ENCODE peak calls at places on chromosome 7, in ten cellular contexts. A, B, G, E, R, P, N, Q, F and V are unnamed samples.

GRCh38 chr7:122913608-122914007 is 27.3 kb upstream of the CADPS2 start:
- DNase-seq in P (no peak), E (no peak), A (no peak), F (no peak), R (no peak), Q (no peak), B (no peak), N (no peak), G (no peak), V (no peak)

GRCh38 chr7:122064971-122065370 is 79.1 kb downstream of the AASS start:
- DNase-seq in F (no peak), N (peak), E (no peak), R (peak), G (no peak), P (no peak), Q (no peak), A (no peak), B (no peak), V (no peak)

GRCh38 chr7:92576296-92576695 is 13.9 kb downstream of the FAM133B start:
- DNase-seq in E (no peak), G (no peak), P (no peak), A (no peak), N (no peak), Q (no peak), B (no peak), F (no peak), R (no peak), V (no peak)

GRCh38 chr7:142777318-142777717 is 6.5 kb downstream of the PRSS2 start:
- DNase-seq in B (no peak), F (no peak), A (no peak), R (no peak), Q (no peak), G (no peak), P (no peak), E (no peak), N (no peak), V (no peak)

GRCh38 chr7:2824678-2825461 is 19.2 kb downstream of the GNA12 start:
- DNase-seq in A (no peak), E (no peak), Q (no peak), G (no peak), P (no peak), F (peak), B (no peak), R (peak), N (no peak), V (no peak)

GRCh38 chr7:1457059-1457948 is 2.0 kb downstream of the MICALL2 start:
- DNase-seq in B (no peak), P (no peak), E (no peak), G (no peak), R (no peak), F (no peak), Q (no peak), A (no peak), N (no peak), V (no peak)

GRCh38 chr7:47186316-47186715 is 395.6 kb downstream of the TNS3 start:
- DNase-seq in R (no peak), A (no peak), F (peak), P (no peak), G (no peak), B (no peak), E (no peak), N (no peak), Q (no peak), V (no peak)

GRCh38 chr7:106138776-106139175 is 26.7 kb upstream of the SYPL1 start:
- DNase-seq in N (no peak), G (no peak), A (no peak), F (no peak), E (no peak), Q (no peak), B (no peak), R (no peak), P (no peak), V (no peak)

GRCh38 chr7:2814682-2815522 is 29.2 kb downstream of the GNA12 start:
- DNase-seq in E (no peak), B (no peak), F (no peak), P (no peak), A (no peak), Q (no peak), N (peak), R (no peak), G (no peak), V (no peak)

GRCh38 chr7:107694395-107694794 is 33.8 kb downstream of the SLC26A4 start:
- DNase-seq in E (peak), A (no peak), R (no peak), F (no peak), B (no peak), N (no peak), G (no peak), Q (no peak), P (peak), V (no peak)

GRCh38 chr7:132455306-132455705 is 121.0 kb downstream of the PLXNA4 start:
- DNase-seq in F (no peak), R (no peak), G (no peak), B (no peak), N (no peak), A (no peak), E (no peak), Q (no peak), P (no peak), V (no peak)

GRCh38 chr7:103106336-103107070 is 31.6 kb downstream of the ARMC10 start:
- DNase-seq in Q (no peak), R (no peak), A (no peak), G (no peak), N (no peak), B (no peak), E (no peak), F (no peak), P (no peak), V (no peak)

GRCh38 chr7:47884675-47885074 is 63.6 kb downstream of the PKD1L1 start:
- DNase-seq in Q (no peak), B (no peak), F (no peak), N (no peak), P (no peak), E (no peak), A (no peak), R (no peak), G (no peak), V (no peak)

GRCh38 chr7:35725280-35725680 is 30.3 kb upstream of the HERPUD2 start:
- DNase-seq in R (no peak), B (peak), F (peak), P (no peak), E (no peak), A (no peak), N (no peak), Q (peak), G (no peak), V (no peak)

GRCh38 chr7:151626422-151627115 is 106.9 kb upstream of the RHEB start:
- DNase-seq in E (peak), A (no peak), Q (no peak), F (no peak), G (peak), B (no peak), P (peak), R (peak), N (no peak), V (peak)

GRCh38 chr7:51144178-51144577 is 172.4 kb downstream of the COBL start:
- DNase-seq in B (no peak), E (no peak), N (no peak), F (no peak), P (no peak), G (no peak), A (no peak), Q (no peak), R (no peak), V (no peak)

GRCh38 chr7:148987751-148988512 is 40.4 kb downstream of the PDIA4 start:
- DNase-seq in B (no peak), A (no peak), P (no peak), G (peak), E (no peak), F (no peak), R (peak), Q (no peak), N (no peak), V (no peak)

GRCh38 chr7:114081606-114082425 is 163.0 kb upstream of the PPP1R3A start:
- DNase-seq in N (no peak), F (no peak), P (peak), A (peak), G (peak), R (peak), Q (no peak), B (no peak), E (peak), V (no peak)

GRCh38 chr7:138354066-138354465 is 106.0 kb upstream of the TRIM24 start:
- DNase-seq in P (no peak), F (no peak), B (no peak), Q (no peak), G (no peak), R (no peak), E (no peak), A (no peak), N (no peak), V (no peak)

GRCh38 chr7:73746378-73746777 is 7.8 kb upstream of the ABHD11 start:
- DNase-seq in A (no peak), E (no peak), G (no peak), F (no peak), R (no peak), B (no peak), Q (no peak), P (no peak), N (peak), V (no peak)

GRCh38 chr7:153370092-153370491 is 610.5 kb downstream of the ACTR3B start:
- DNase-seq in G (no peak), N (no peak), E (no peak), Q (no peak), A (no peak), F (no peak), B (no peak), R (no peak), P (no peak), V (no peak)